ENCODE peak calls at places on chromosome 10, in eight cellular contexts. J is stimulated activated CD8-positive, alpha-beta memory T cell treated with anti-CD3 and anti-CD28 coated beads, Interleukin-15, amount 100 ng/mL, for 4 hours; L is activated T-helper 2 cell treated with anti-CD3 and anti-CD28 coated beads, Interferon-gamma antibody, Interleukin-2, Interleukin-4, amounts not matched to agents 10 μg/mL and 5 μg/mL and 100 μg/mL, durations not matched to agents 14 hours and 24 hours and 36 hours; K is activated CD4-positive, CD25-positive, alpha-beta regulatory T cell treated with anti-CD3 and anti-CD28 coated beads, Interleukin-2, amount 50 U/mL, for 72 hours; F is H54; I is hypothalamus; Y is activated T-cell treated with anti-CD3 and anti-CD28 coated beads, Interleukin-2, amount 50 U/mL, for 48 hours; X is effector memory CD8-positive, alpha-beta T cell. Z is an unnamed sample.

GRCh38 chr10:117001144-117001543 is 3.8 kb downstream of the SHTN1 start:
- DNase-seq in J (no peak), L (no peak), K (no peak), F (no peak), I (no peak), Y (no peak), X (no peak), Z (no peak)

GRCh38 chr10:123393170-123393569 is 239.0 kb downstream of the BUB3 start:
- DNase-seq in J (no peak), L (no peak), K (no peak), F (no peak), I (no peak), Y (no peak), X (no peak), Z (no peak)

GRCh38 chr10:90775351-90776028 is 82.3 kb downstream of the HTR7 start:
- DNase-seq in J (no peak), L (no peak), K (no peak), F (no peak), I (no peak), Y (no peak), X (no peak), Z (no peak)

GRCh38 chr10:100340948-100341847 is 5.8 kb upstream of the SCD start:
- DNase-seq in J (no peak), L (no peak), K (no peak), F (no peak), I (peak; percentile 28), Y (no peak), X (no peak), Z (no peak)

GRCh38 chr10:114795039-114795438 is 26.5 kb upstream of the FHIP2A start:
- DNase-seq in J (no peak), L (no peak), K (no peak), F (no peak), I (no peak), Y (no peak), X (no peak), Z (no peak)

GRCh38 chr10:129761981-129762956 is 201.8 kb downstream of the EBF3 start:
- DNase-seq in J (no peak), L (no peak), K (no peak), F (no peak), I (no peak), Y (no peak), X (no peak), Z (no peak)

GRCh38 chr10:47136866-47137265 is 163.1 kb upstream of the GDF10 start:
- DNase-seq in J (no peak), L (no peak), K (no peak), F (no peak), I (no peak), Y (no peak), X (no peak), Z (no peak)

GRCh38 chr10:44572146-44572545 is 187.2 kb upstream of the CXCL12 start:
- DNase-seq in J (no peak), L (no peak), K (no peak), F (no peak), I (no peak), Y (no peak), X (no peak), Z (no peak)

GRCh38 chr10:77041636-77042258 is 595.9 kb downstream of the KCNMA1 start:
- DNase-seq in J (no peak), L (no peak), K (no peak), F (no peak), I (no peak), Y (peak; percentile 23), X (no peak), Z (no peak)

GRCh38 chr10:59754951-59755350 is 1.7 kb upstream of the MRLN start:
- DNase-seq in J (no peak), L (no peak), K (no peak), F (no peak), I (no peak), Y (no peak), X (no peak), Z (no peak)

GRCh38 chr10:71312840-71313789 is 5.9 kb upstream of the SLC29A3 start:
- DNase-seq in J (no peak), L (no peak), K (no peak), F (no peak), I (no peak), Y (no peak), X (no peak), Z (no peak)

GRCh38 chr10:78727728-78728127 is 341.0 kb upstream of the ZMIZ1 start:
- DNase-seq in J (no peak), L (no peak), K (no peak), F (no peak), I (no peak), Y (no peak), X (no peak), Z (no peak)

GRCh38 chr10:47055386-47056382 is 144.5 kb downstream of the PTPN20 start:
- DNase-seq in J (no peak), L (no peak), K (no peak), F (no peak), I (no peak), Y (no peak), X (no peak), Z (no peak)

GRCh38 chr10:124254519-124254918 is 161.1 kb upstream of the CHST15 start:
- DNase-seq in J (no peak), L (no peak), K (no peak), F (no peak), I (no peak), Y (no peak), X (no peak), Z (no peak)

Z was measured in T-helper 9 cell.